ENCODE peak calls at places on chromosomes 7 and 10, in six cellular contexts. One of them, this sample, is unnamed.

GRCh38 chr10:70494966-70495365 is 16.4 kb downstream of the PALD1 start:
- DNase-seq in HCT116: no peak
- DNase-seq in adipocyte: no peak
- DNase-seq in NAMALWA: no peak
- DNase-seq in DMS79: no peak
- DNase-seq in HT1080: no peak
- DNase-seq in this sample: no peak

GRCh38 chr7:13980474-13980873 is 9.0 kb downstream of the ETV1 start:
- DNase-seq in NAMALWA: no peak
- DNase-seq in HT1080: no peak
- DNase-seq in HCT116: no peak
- DNase-seq in DMS79: no peak
- DNase-seq in adipocyte: no peak
- DNase-seq in this sample: no peak

GRCh38 chr10:29590598-29591415 is 44.0 kb downstream of the SVIL start:
- DNase-seq in HT1080: peak
- DNase-seq in adipocyte: peak
- DNase-seq in DMS79: no peak
- DNase-seq in HCT116: peak
- DNase-seq in NAMALWA: peak
- DNase-seq in this sample: no peak

GRCh38 chr7:14483663-14484062 is 418.9 kb downstream of the DGKB start:
- DNase-seq in HCT116: no peak
- DNase-seq in DMS79: no peak
- DNase-seq in NAMALWA: no peak
- DNase-seq in HT1080: no peak
- DNase-seq in adipocyte: no peak
- DNase-seq in this sample: no peak

GRCh38 chr7:44378744-44379143 is 53.4 kb upstream of the CAMK2B start:
- DNase-seq in NAMALWA: no peak
- DNase-seq in HT1080: peak
- DNase-seq in DMS79: no peak
- DNase-seq in adipocyte: peak
- DNase-seq in HCT116: no peak
- DNase-seq in this sample: no peak

GRCh38 chr10:21172774-21173432 is 275.8 kb upstream of the NEBL start:
- DNase-seq in HT1080: no peak
- DNase-seq in HCT116: no peak
- DNase-seq in DMS79: no peak
- DNase-seq in adipocyte: peak
- DNase-seq in NAMALWA: no peak
- DNase-seq in this sample: peak

GRCh38 chr7:70756789-70757188 is 375.2 kb upstream of the GALNT17 start:
- DNase-seq in HT1080: no peak
- DNase-seq in adipocyte: no peak
- DNase-seq in NAMALWA: no peak
- DNase-seq in DMS79: no peak
- DNase-seq in HCT116: no peak
- DNase-seq in this sample: no peak

GRCh38 chr7:29563590-29564454 is at the start of gene PRR15:
- DNase-seq in HCT116: peak
- DNase-seq in HT1080: no peak
- DNase-seq in NAMALWA: no peak
- DNase-seq in adipocyte: peak
- DNase-seq in DMS79: peak
- DNase-seq in this sample: peak

GRCh38 chr10:80382989-80383388 is 25.4 kb upstream of the PRXL2A start:
- DNase-seq in DMS79: no peak
- DNase-seq in NAMALWA: peak
- DNase-seq in HT1080: peak
- DNase-seq in adipocyte: peak
- DNase-seq in HCT116: peak
- DNase-seq in this sample: no peak

GRCh38 chr7:3162286-3162685 is 118.6 kb upstream of the CARD11 start:
- DNase-seq in adipocyte: no peak
- DNase-seq in HCT116: no peak
- DNase-seq in HT1080: no peak
- DNase-seq in DMS79: no peak
- DNase-seq in NAMALWA: peak
- DNase-seq in this sample: no peak

GRCh38 chr7:41149576-41149975 is 553.3 kb downstream of the INHBA start:
- DNase-seq in HCT116: no peak
- DNase-seq in adipocyte: no peak
- DNase-seq in NAMALWA: no peak
- DNase-seq in DMS79: no peak
- DNase-seq in HT1080: no peak
- DNase-seq in this sample: no peak

GRCh38 chr10:21265622-21266021 is 259.9 kb downstream of the SKIDA1 start:
- DNase-seq in adipocyte: peak
- DNase-seq in HT1080: peak
- DNase-seq in DMS79: no peak
- DNase-seq in HCT116: no peak
- DNase-seq in NAMALWA: no peak
- DNase-seq in this sample: no peak

GRCh38 chr7:158431941-158432347 is 155.7 kb downstream of the PTPRN2 start:
- DNase-seq in adipocyte: peak
- DNase-seq in NAMALWA: no peak
- DNase-seq in DMS79: peak
- DNase-seq in HCT116: peak
- DNase-seq in HT1080: peak
- DNase-seq in this sample: peak

GRCh38 chr10:2137549-2138174 is 400.3 kb upstream of the ADARB2 start:
- DNase-seq in adipocyte: no peak
- DNase-seq in HCT116: no peak
- DNase-seq in HT1080: peak
- DNase-seq in DMS79: no peak
- DNase-seq in NAMALWA: peak
- DNase-seq in this sample: no peak

GRCh38 chr7:81499262-81500116 is 270.4 kb downstream of the HGF start:
- DNase-seq in NAMALWA: peak
- DNase-seq in adipocyte: peak
- DNase-seq in HCT116: peak
- DNase-seq in HT1080: peak
- DNase-seq in DMS79: peak
- DNase-seq in this sample: no peak

GRCh38 chr10:122280977-122281376 is 9.9 kb downstream of the BTBD16 start:
- DNase-seq in HCT116: no peak
- DNase-seq in HT1080: no peak
- DNase-seq in DMS79: no peak
- DNase-seq in adipocyte: no peak
- DNase-seq in NAMALWA: no peak
- DNase-seq in this sample: no peak

GRCh38 chr7:128010392-128011078 is 20.7 kb downstream of the LRRC4 start:
- DNase-seq in HT1080: no peak
- DNase-seq in adipocyte: no peak
- DNase-seq in NAMALWA: peak
- DNase-seq in DMS79: no peak
- DNase-seq in HCT116: no peak
- DNase-seq in this sample: no peak

GRCh38 chr10:1670541-1671365 is 66.6 kb downstream of the ADARB2 start:
- DNase-seq in NAMALWA: no peak
- DNase-seq in HCT116: no peak
- DNase-seq in adipocyte: no peak
- DNase-seq in DMS79: no peak
- DNase-seq in HT1080: no peak
- DNase-seq in this sample: peak

GRCh38 chr10:112435013-112435619 is 11.6 kb downstream of the ZDHHC6 start:
- DNase-seq in HT1080: peak
- DNase-seq in DMS79: no peak
- DNase-seq in NAMALWA: peak
- DNase-seq in adipocyte: peak
- DNase-seq in HCT116: peak
- DNase-seq in this sample: no peak

GRCh38 chr7:117165656-117166055 is 157.2 kb downstream of the WNT2 start:
- DNase-seq in NAMALWA: no peak
- DNase-seq in DMS79: no peak
- DNase-seq in adipocyte: no peak
- DNase-seq in HCT116: no peak
- DNase-seq in HT1080: no peak
- DNase-seq in this sample: no peak

GRCh38 chr7:64599341-64599740 is 36.5 kb upstream of the ZNF680 start:
- DNase-seq in HT1080: no peak
- DNase-seq in adipocyte: no peak
- DNase-seq in NAMALWA: no peak
- DNase-seq in HCT116: no peak
- DNase-seq in DMS79: no peak
- DNase-seq in this sample: no peak

GRCh38 chr7:46943996-46944395 is 637.9 kb downstream of the TNS3 start:
- DNase-seq in NAMALWA: no peak
- DNase-seq in adipocyte: no peak
- DNase-seq in HT1080: no peak
- DNase-seq in DMS79: no peak
- DNase-seq in HCT116: no peak
- DNase-seq in this sample: no peak

GRCh38 chr7:45070254-45070642 is 18.5 kb downstream of the NACAD start:
- DNase-seq in HCT116: no peak
- DNase-seq in adipocyte: no peak
- DNase-seq in NAMALWA: no peak
- DNase-seq in DMS79: no peak
- DNase-seq in HT1080: no peak
- DNase-seq in this sample: no peak

GRCh38 chr10:27258838-27259532 is 18.4 kb upstream of the ACBD5 start:
- DNase-seq in HT1080: no peak
- DNase-seq in adipocyte: no peak
- DNase-seq in NAMALWA: no peak
- DNase-seq in HCT116: no peak
- DNase-seq in DMS79: no peak
- DNase-seq in this sample: no peak

GRCh38 chr7:135274495-135275268 is 41.0 kb downstream of the STRA8 start:
- DNase-seq in HT1080: peak
- DNase-seq in adipocyte: peak
- DNase-seq in HCT116: peak
- DNase-seq in NAMALWA: peak
- DNase-seq in DMS79: peak
- DNase-seq in this sample: no peak

GRCh38 chr10:103787251-103787816 is 68.0 kb downstream of the SH3PXD2A start:
- DNase-seq in HT1080: no peak
- DNase-seq in HCT116: no peak
- DNase-seq in NAMALWA: no peak
- DNase-seq in adipocyte: no peak
- DNase-seq in DMS79: no peak
- DNase-seq in this sample: no peak

GRCh38 chr10:15460661-15461060 is 89.6 kb upstream of the FAM171A1 start:
- DNase-seq in HCT116: no peak
- DNase-seq in HT1080: no peak
- DNase-seq in NAMALWA: no peak
- DNase-seq in DMS79: no peak
- DNase-seq in adipocyte: peak
- DNase-seq in this sample: no peak

GRCh38 chr7:159024280-159024951 is 120.3 kb downstream of the VIPR2 start:
- DNase-seq in adipocyte: no peak
- DNase-seq in DMS79: no peak
- DNase-seq in NAMALWA: no peak
- DNase-seq in HCT116: no peak
- DNase-seq in HT1080: no peak
- DNase-seq in this sample: peak

GRCh38 chr7:30164567-30164966 is 29.8 kb downstream of the MTURN start:
- DNase-seq in DMS79: peak
- DNase-seq in adipocyte: peak
- DNase-seq in HT1080: peak
- DNase-seq in NAMALWA: peak
- DNase-seq in HCT116: peak
- DNase-seq in this sample: no peak

GRCh38 chr10:119341236-119342016 is 134.1 kb downstream of the GRK5 start:
- DNase-seq in HCT116: no peak
- DNase-seq in NAMALWA: no peak
- DNase-seq in HT1080: peak
- DNase-seq in adipocyte: peak
- DNase-seq in DMS79: no peak
- DNase-seq in this sample: peak

GRCh38 chr7:12524794-12525386 is 45.6 kb upstream of the SCIN start:
- DNase-seq in NAMALWA: peak
- DNase-seq in HCT116: peak
- DNase-seq in HT1080: peak
- DNase-seq in DMS79: no peak
- DNase-seq in adipocyte: peak
- DNase-seq in this sample: no peak

GRCh38 chr10:51832652-51833383 is 133.4 kb upstream of the CSTF2T start:
- DNase-seq in adipocyte: peak
- DNase-seq in HCT116: peak
- DNase-seq in NAMALWA: no peak
- DNase-seq in DMS79: no peak
- DNase-seq in HT1080: peak
- DNase-seq in this sample: no peak

GRCh38 chr7:91263359-91264082 is 712 bp upstream of the FZD1 start:
- DNase-seq in DMS79: peak
- DNase-seq in NAMALWA: peak
- DNase-seq in HCT116: no peak
- DNase-seq in adipocyte: peak
- DNase-seq in HT1080: peak
- DNase-seq in this sample: no peak